ENCODE peak calls at places on chromosomes 11 and 22, in five cellular contexts. One of them, this sample, is unnamed.

GRCh38 chr11:12134239-12134590 is 23.8 kb downstream of the MICAL2 start:
- DNase-seq in SK-N-SH: no peak
- DNase-seq in adrenal gland: no peak
- DNase-seq in DND-41: no peak
- DNase-seq in GM23248: no peak
- DNase-seq in this sample: no peak

GRCh38 chr11:40421187-40421586 is 1038.3 kb downstream of the LRRC4C start:
- DNase-seq in SK-N-SH: no peak
- DNase-seq in adrenal gland: no peak
- DNase-seq in DND-41: no peak
- DNase-seq in GM23248: no peak
- DNase-seq in this sample: no peak

GRCh38 chr11:119626197-119626909 is 102.6 kb downstream of the NECTIN1 start:
- DNase-seq in SK-N-SH: peak; percentile 77
- DNase-seq in adrenal gland: peak; percentile 45
- DNase-seq in DND-41: no peak
- DNase-seq in GM23248: no peak
- DNase-seq in this sample: no peak

GRCh38 chr11:19820100-19820499 is 107.5 kb downstream of the NAV2 start:
- DNase-seq in SK-N-SH: no peak
- DNase-seq in adrenal gland: no peak
- DNase-seq in DND-41: no peak
- DNase-seq in GM23248: peak; percentile 62
- DNase-seq in this sample: no peak

GRCh38 chr11:68932933-68933577 is 29.4 kb downstream of the IGHMBP2 start:
- DNase-seq in SK-N-SH: no peak
- DNase-seq in adrenal gland: no peak
- DNase-seq in DND-41: no peak
- DNase-seq in GM23248: no peak
- DNase-seq in this sample: no peak

GRCh38 chr11:10117709-10118341 is 176.2 kb downstream of the SBF2 start:
- DNase-seq in SK-N-SH: no peak
- DNase-seq in adrenal gland: no peak
- DNase-seq in DND-41: no peak
- DNase-seq in GM23248: peak; percentile 77
- DNase-seq in this sample: no peak

GRCh38 chr22:32281092-32281491 is 25.9 kb upstream of the SLC5A4 start:
- DNase-seq in SK-N-SH: no peak
- DNase-seq in adrenal gland: no peak
- DNase-seq in DND-41: no peak
- DNase-seq in GM23248: peak; percentile 31
- DNase-seq in this sample: no peak

GRCh38 chr22:39496131-39496838 is 5.8 kb upstream of the MIEF1 start:
- DNase-seq in SK-N-SH: peak; percentile 50
- DNase-seq in adrenal gland: peak; percentile 86
- DNase-seq in DND-41: peak; percentile 48
- DNase-seq in GM23248: peak; percentile 87
- DNase-seq in this sample: peak; percentile 72

GRCh38 chr11:115716577-115717214 is 212.5 kb upstream of the CADM1 start:
- DNase-seq in SK-N-SH: no peak
- DNase-seq in adrenal gland: peak; percentile 22
- DNase-seq in DND-41: no peak
- DNase-seq in GM23248: no peak
- DNase-seq in this sample: no peak

GRCh38 chr22:21593406-21594232 is 26.1 kb downstream of the UBE2L3 start:
- DNase-seq in SK-N-SH: peak; percentile 32
- DNase-seq in adrenal gland: no peak
- DNase-seq in DND-41: no peak
- DNase-seq in GM23248: peak; percentile 37
- DNase-seq in this sample: peak; percentile 30

GRCh38 chr11:27795955-27796861 is 96.0 kb upstream of the BDNF start:
- DNase-seq in SK-N-SH: no peak
- DNase-seq in adrenal gland: no peak
- DNase-seq in DND-41: no peak
- DNase-seq in GM23248: peak; percentile 9
- DNase-seq in this sample: no peak

GRCh38 chr22:26887456-26887855 is 230.1 kb downstream of the MIAT start:
- DNase-seq in SK-N-SH: no peak
- DNase-seq in adrenal gland: peak; percentile 28
- DNase-seq in DND-41: no peak
- DNase-seq in GM23248: peak; percentile 89
- DNase-seq in this sample: no peak

GRCh38 chr11:60158666-60159065 is 24.2 kb downstream of the MS4A6A start:
- DNase-seq in SK-N-SH: no peak
- DNase-seq in adrenal gland: no peak
- DNase-seq in DND-41: no peak
- DNase-seq in GM23248: no peak
- DNase-seq in this sample: no peak

GRCh38 chr11:1823376-1824220 is 11.2 kb upstream of the SYT8 start:
- DNase-seq in SK-N-SH: no peak
- DNase-seq in adrenal gland: no peak
- DNase-seq in DND-41: no peak
- DNase-seq in GM23248: no peak
- DNase-seq in this sample: peak; percentile 83

GRCh38 chr22:22609271-22609670 is 35.1 kb upstream of the GGTLC2 start:
- DNase-seq in SK-N-SH: no peak
- DNase-seq in adrenal gland: peak; percentile 27
- DNase-seq in DND-41: no peak
- DNase-seq in GM23248: peak; percentile 4
- DNase-seq in this sample: no peak

GRCh38 chr11:8329336-8329735 is 65.7 kb upstream of the LMO1 start:
- DNase-seq in SK-N-SH: no peak
- DNase-seq in adrenal gland: no peak
- DNase-seq in DND-41: no peak
- DNase-seq in GM23248: no peak
- DNase-seq in this sample: no peak

GRCh38 chr11:96147913-96148312 is 195.1 kb downstream of the MAML2 start:
- DNase-seq in SK-N-SH: no peak
- DNase-seq in adrenal gland: no peak
- DNase-seq in DND-41: no peak
- DNase-seq in GM23248: no peak
- DNase-seq in this sample: no peak

GRCh38 chr11:46294365-46295309 is 17.2 kb downstream of the CREB3L1 start:
- DNase-seq in SK-N-SH: peak; percentile 60
- DNase-seq in adrenal gland: peak; percentile 78
- DNase-seq in DND-41: peak; percentile 42
- DNase-seq in GM23248: peak; percentile 95
- DNase-seq in this sample: peak; percentile 32

GRCh38 chr11:10770626-10771254 is 19.7 kb downstream of the CTR9 start:
- DNase-seq in SK-N-SH: peak; percentile 49
- DNase-seq in adrenal gland: peak; percentile 60
- DNase-seq in DND-41: peak; percentile 34
- DNase-seq in GM23248: peak; percentile 74
- DNase-seq in this sample: peak; percentile 51

GRCh38 chr11:16216831-16217230 is 139.5 kb downstream of the SOX6 start:
- DNase-seq in SK-N-SH: no peak
- DNase-seq in adrenal gland: no peak
- DNase-seq in DND-41: no peak
- DNase-seq in GM23248: no peak
- DNase-seq in this sample: no peak

GRCh38 chr11:85718126-85718943 is 32.3 kb upstream of the CCDC89 start:
- DNase-seq in SK-N-SH: no peak
- DNase-seq in adrenal gland: no peak
- DNase-seq in DND-41: no peak
- DNase-seq in GM23248: peak; percentile 34
- DNase-seq in this sample: no peak

GRCh38 chr22:22555596-22555995 is 3.5 kb downstream of the PRAME start:
- DNase-seq in SK-N-SH: no peak
- DNase-seq in adrenal gland: no peak
- DNase-seq in DND-41: no peak
- DNase-seq in GM23248: no peak
- DNase-seq in this sample: no peak

GRCh38 chr11:29432719-29433325 is 584.0 kb downstream of the KCNA4 start:
- DNase-seq in SK-N-SH: peak; percentile 14
- DNase-seq in adrenal gland: no peak
- DNase-seq in DND-41: no peak
- DNase-seq in GM23248: peak; percentile 43
- DNase-seq in this sample: no peak
- H3K4me1 ChIP-seq in SK-N-SH: no peaks in the 10 kb centered on the region
- H3K4me1 ChIP-seq in adrenal gland: no peaks in the 10 kb centered on the region
- H3K4me1 ChIP-seq in DND-41: no peaks in the 10 kb centered on the region
- H3K4me1 ChIP-seq in GM23248: no peaks in the 10 kb centered on the region
- H3K4me1 ChIP-seq in this sample: no peaks in the 10 kb centered on the region

DNA sequence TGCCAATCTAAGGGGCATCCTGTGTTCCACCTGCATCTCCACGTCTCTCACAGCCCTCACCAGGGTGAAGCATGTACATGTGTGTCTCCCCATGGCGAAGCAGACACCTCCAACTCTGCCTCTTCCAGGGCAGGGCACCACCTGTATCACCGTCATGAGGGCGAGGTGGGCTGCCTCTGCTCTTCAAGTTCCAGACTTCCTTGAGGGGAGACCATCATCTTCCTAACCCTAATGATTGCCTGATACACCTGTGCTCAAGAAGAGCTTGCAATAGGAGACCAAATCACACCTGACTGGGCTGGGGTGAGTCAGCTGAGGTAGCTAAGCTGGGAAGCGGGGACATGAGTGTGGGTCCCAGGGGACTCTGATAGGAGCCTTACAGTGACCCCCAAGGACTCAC is 43.7 kb downstream of the GAB4 start:
- DNase-seq in SK-N-SH: no peak
- DNase-seq in adrenal gland: no peak
- DNase-seq in DND-41: no peak
- DNase-seq in GM23248: no peak
- DNase-seq in this sample: no peak
- H3K4me1 ChIP-seq in SK-N-SH: no peaks in the 10 kb centered on the region
- H3K4me1 ChIP-seq in adrenal gland: no peaks in the 10 kb centered on the region
- H3K4me1 ChIP-seq in DND-41: no peaks in the 10 kb centered on the region
- H3K4me1 ChIP-seq in GM23248: no peaks in the 10 kb centered on the region
- H3K4me1 ChIP-seq in this sample: no peaks in the 10 kb centered on the region

GRCh38 chr11:114173836-114174235 is 114.3 kb downstream of the ZBTB16 start:
- DNase-seq in SK-N-SH: no peak
- DNase-seq in adrenal gland: no peak
- DNase-seq in DND-41: no peak
- DNase-seq in GM23248: no peak
- DNase-seq in this sample: no peak

GRCh38 chr11:114172871-114173444 is 113.4 kb downstream of the ZBTB16 start:
- DNase-seq in SK-N-SH: no peak
- DNase-seq in adrenal gland: no peak
- DNase-seq in DND-41: no peak
- DNase-seq in GM23248: no peak
- DNase-seq in this sample: no peak

GRCh38 chr11:114171257-114172054 is 111.9 kb downstream of the ZBTB16 start:
- DNase-seq in SK-N-SH: no peak
- DNase-seq in adrenal gland: peak; percentile 100
- DNase-seq in DND-41: no peak
- DNase-seq in GM23248: no peak
- DNase-seq in this sample: peak; percentile 93

GRCh38 chr11:114170226-114170625 is 110.7 kb downstream of the ZBTB16 start:
- DNase-seq in SK-N-SH: no peak
- DNase-seq in adrenal gland: no peak
- DNase-seq in DND-41: no peak
- DNase-seq in GM23248: no peak
- DNase-seq in this sample: no peak

DNA sequence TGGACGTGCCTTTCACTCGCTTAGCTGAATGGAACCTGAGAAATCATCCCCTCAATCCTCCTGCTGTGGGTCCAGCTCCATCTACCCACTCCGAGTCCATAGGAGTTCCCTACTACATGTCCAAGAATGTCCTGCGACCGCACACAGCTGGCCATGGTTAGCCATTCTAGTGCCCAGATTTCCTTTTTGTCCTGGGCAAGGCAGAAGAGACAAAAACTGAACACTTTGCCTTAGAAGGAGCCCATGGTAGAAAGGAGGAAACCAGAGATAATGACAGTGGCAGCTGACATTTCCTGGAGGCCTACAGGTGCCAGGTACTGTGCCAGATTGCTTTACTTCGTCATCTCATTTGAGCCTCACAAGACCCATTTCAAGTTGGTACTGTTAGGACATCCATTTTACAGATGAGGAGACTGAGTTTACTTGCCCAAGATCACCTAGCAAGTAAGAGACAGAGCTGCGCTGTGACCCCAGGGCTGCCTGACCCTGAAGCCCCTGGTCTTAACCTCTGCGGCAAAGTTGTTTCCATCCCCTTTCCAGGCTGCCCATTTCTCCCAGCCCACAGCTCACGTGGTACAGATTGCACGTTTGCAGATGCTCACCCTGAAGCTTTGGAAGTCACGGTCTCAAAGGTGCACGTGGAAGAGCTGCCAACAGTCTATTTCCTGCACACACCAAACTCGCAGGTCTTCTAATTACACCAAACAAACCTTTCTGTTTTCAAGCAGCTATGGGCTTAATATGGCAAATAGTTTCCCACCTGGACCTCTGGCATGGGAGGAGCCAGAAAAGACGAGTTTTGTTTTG is 112.7 kb downstream of the ZBTB16 start:
- DNase-seq in SK-N-SH: no peak
- DNase-seq in adrenal gland: no peak
- DNase-seq in DND-41: no peak
- DNase-seq in GM23248: no peak
- DNase-seq in this sample: no peak
- H3K4me1 ChIP-seq in SK-N-SH: peaks cover 2% of the 10 kb centered on the region
- H3K4me1 ChIP-seq in adrenal gland: peaks cover 97% of the 10 kb centered on the region
- H3K4me1 ChIP-seq in DND-41: peaks cover 12% of the 10 kb centered on the region
- H3K4me1 ChIP-seq in GM23248: peaks cover 15% of the 10 kb centered on the region
- H3K4me1 ChIP-seq in this sample: peaks cover 91% of the 10 kb centered on the region

DNA sequence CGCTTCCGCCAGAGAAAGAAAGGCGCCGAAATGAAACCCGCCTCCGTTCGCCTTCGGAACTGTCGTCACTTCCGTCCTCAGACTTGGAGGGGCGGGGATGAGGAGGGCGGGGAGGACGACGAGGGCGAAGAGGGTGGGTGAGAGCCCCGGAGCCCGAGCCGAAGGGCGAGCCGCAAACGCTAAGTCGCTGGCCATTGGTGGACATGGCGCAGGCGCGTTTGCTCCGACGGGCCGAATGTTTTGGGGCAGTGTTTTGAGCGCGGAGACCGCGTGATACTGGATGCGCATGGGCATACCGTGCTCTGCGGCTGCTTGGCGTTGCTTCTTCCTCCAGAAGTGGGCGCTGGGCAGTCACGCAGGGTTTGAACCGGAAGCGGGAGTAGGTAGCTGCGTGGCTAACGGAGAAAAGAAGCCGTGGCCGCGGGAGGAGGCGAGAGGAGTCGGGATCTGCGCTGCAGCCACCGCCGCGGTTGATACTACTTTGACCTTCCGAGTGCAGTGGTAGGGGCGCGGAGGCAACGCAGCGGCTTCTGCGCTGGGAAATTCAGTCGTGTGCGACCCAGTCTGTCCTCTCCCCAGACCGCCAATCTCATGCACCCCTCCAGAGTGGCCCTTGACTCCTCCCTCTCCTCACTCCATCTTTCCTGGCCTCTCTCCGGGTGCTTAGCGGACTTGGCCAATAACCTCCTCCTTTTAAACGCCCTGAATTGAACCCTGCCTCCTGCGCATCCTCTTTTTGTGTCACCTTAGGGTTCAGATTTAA is at the start of gene ATM:
- DNase-seq in SK-N-SH: peak; percentile 91
- DNase-seq in adrenal gland: peak; percentile 100
- DNase-seq in DND-41: peak; percentile 99
- DNase-seq in GM23248: peak; percentile 100
- DNase-seq in this sample: peak; percentile 99
- H3K4me1 ChIP-seq in SK-N-SH: peaks cover 10% of the 10 kb centered on the region
- H3K4me1 ChIP-seq in adrenal gland: peaks cover 49% of the 10 kb centered on the region
- H3K4me1 ChIP-seq in DND-41: peaks cover 63% of the 10 kb centered on the region
- H3K4me1 ChIP-seq in GM23248: peaks cover 35% of the 10 kb centered on the region
- H3K4me1 ChIP-seq in this sample: peaks cover 27% of the 10 kb centered on the region

GRCh38 chr11:130452941-130453340 is 4.5 kb downstream of the ADAMTS15 start:
- DNase-seq in SK-N-SH: no peak
- DNase-seq in adrenal gland: no peak
- DNase-seq in DND-41: no peak
- DNase-seq in GM23248: no peak
- DNase-seq in this sample: no peak
- H3K4me1 ChIP-seq in SK-N-SH: peaks cover 9% of the 10 kb centered on the region
- H3K4me1 ChIP-seq in adrenal gland: peaks cover 21% of the 10 kb centered on the region
- H3K4me1 ChIP-seq in DND-41: no peaks in the 10 kb centered on the region
- H3K4me1 ChIP-seq in GM23248: peaks cover 13% of the 10 kb centered on the region
- H3K4me1 ChIP-seq in this sample: peaks cover 10% of the 10 kb centered on the region

GRCh38 chr11:13333456-13333957 is 55.9 kb downstream of the BMAL1 start:
- DNase-seq in SK-N-SH: no peak
- DNase-seq in adrenal gland: no peak
- DNase-seq in DND-41: no peak
- DNase-seq in GM23248: peak; percentile 38
- DNase-seq in this sample: no peak
- H3K4me1 ChIP-seq in SK-N-SH: peaks cover 55% of the 10 kb centered on the region
- H3K4me1 ChIP-seq in adrenal gland: peaks cover 46% of the 10 kb centered on the region
- H3K4me1 ChIP-seq in DND-41: peaks cover 12% of the 10 kb centered on the region
- H3K4me1 ChIP-seq in GM23248: peaks cover 69% of the 10 kb centered on the region
- H3K4me1 ChIP-seq in this sample: peaks cover 8% of the 10 kb centered on the region